ENCODE peak calls at places on chromosomes 4 and X, in seven cellular contexts. One of them, this sample, is unnamed.

GRCh38 chr4:87838207-87838606 is 5.4 kb downstream of the MEPE start:
- DNase-seq in iris pigment epithelial cell: peak; percentile 25
- DNase-seq in retina: no peak
- DNase-seq in GF-D8: no peak
- DNase-seq in foreskin fibroblast: peak; percentile 16
- DNase-seq in Caki2: no peak
- DNase-seq in stimulated activated CD4-positive, alpha-beta T cell treated with anti-CD3 and anti-CD28 coated beads, TNF-alpha, amount 100 ng/mL, for 48 hours: no peak
- DNase-seq in this sample: peak; percentile 7

GRCh38 chr4:17186916-17187315 is 288.5 kb upstream of the LDB2 start:
- DNase-seq in Caki2: no peak
- DNase-seq in retina: peak; percentile 36
- DNase-seq in GF-D8: no peak
- DNase-seq in iris pigment epithelial cell: no peak
- DNase-seq in stimulated activated CD4-positive, alpha-beta T cell treated with anti-CD3 and anti-CD28 coated beads, TNF-alpha, amount 100 ng/mL, for 48 hours: no peak
- DNase-seq in foreskin fibroblast: no peak
- DNase-seq in this sample: peak; percentile 29

GRCh38 chr4:108004646-108005045 is 15.0 kb downstream of the HADH start:
- DNase-seq in retina: no peak
- DNase-seq in stimulated activated CD4-positive, alpha-beta T cell treated with anti-CD3 and anti-CD28 coated beads, TNF-alpha, amount 100 ng/mL, for 48 hours: no peak
- DNase-seq in Caki2: no peak
- DNase-seq in foreskin fibroblast: no peak
- DNase-seq in GF-D8: no peak
- DNase-seq in iris pigment epithelial cell: no peak
- DNase-seq in this sample: no peak

GRCh38 chrX:131895002-131895401 is 128.1 kb upstream of the STK26 start:
- DNase-seq in retina: no peak
- DNase-seq in stimulated activated CD4-positive, alpha-beta T cell treated with anti-CD3 and anti-CD28 coated beads, TNF-alpha, amount 100 ng/mL, for 48 hours: no peak
- DNase-seq in iris pigment epithelial cell: peak; percentile 24
- DNase-seq in Caki2: no peak
- DNase-seq in GF-D8: no peak
- DNase-seq in foreskin fibroblast: peak; percentile 1
- DNase-seq in this sample: peak; percentile 11

GRCh38 chr4:73222466-73223257 is 35.9 kb downstream of the ANKRD17 start:
- DNase-seq in iris pigment epithelial cell: peak; percentile 98
- DNase-seq in foreskin fibroblast: peak; percentile 93
- DNase-seq in retina: peak; percentile 71
- DNase-seq in GF-D8: peak; percentile 89
- DNase-seq in Caki2: peak; percentile 76
- DNase-seq in stimulated activated CD4-positive, alpha-beta T cell treated with anti-CD3 and anti-CD28 coated beads, TNF-alpha, amount 100 ng/mL, for 48 hours: peak; percentile 24
- DNase-seq in this sample: peak; percentile 93

GRCh38 chr4:91502365-91502764 is 801.4 kb upstream of the GRID2 start:
- DNase-seq in retina: no peak
- DNase-seq in GF-D8: no peak
- DNase-seq in foreskin fibroblast: no peak
- DNase-seq in iris pigment epithelial cell: no peak
- DNase-seq in stimulated activated CD4-positive, alpha-beta T cell treated with anti-CD3 and anti-CD28 coated beads, TNF-alpha, amount 100 ng/mL, for 48 hours: no peak
- DNase-seq in Caki2: no peak
- DNase-seq in this sample: peak; percentile 32

GRCh38 chrX:133965321-133965720 is 20.1 kb downstream of the GPC3 start:
- DNase-seq in foreskin fibroblast: no peak
- DNase-seq in retina: no peak
- DNase-seq in Caki2: no peak
- DNase-seq in stimulated activated CD4-positive, alpha-beta T cell treated with anti-CD3 and anti-CD28 coated beads, TNF-alpha, amount 100 ng/mL, for 48 hours: no peak
- DNase-seq in iris pigment epithelial cell: no peak
- DNase-seq in GF-D8: no peak
- DNase-seq in this sample: no peak

GRCh38 chr4:89248879-89249281 is 58.7 kb downstream of the GPRIN3 start:
- DNase-seq in iris pigment epithelial cell: no peak
- DNase-seq in GF-D8: no peak
- DNase-seq in retina: no peak
- DNase-seq in Caki2: no peak
- DNase-seq in foreskin fibroblast: no peak
- DNase-seq in stimulated activated CD4-positive, alpha-beta T cell treated with anti-CD3 and anti-CD28 coated beads, TNF-alpha, amount 100 ng/mL, for 48 hours: no peak
- DNase-seq in this sample: no peak

GRCh38 chr4:2472187-2472586 is 3.3 kb downstream of the RNF4 start:
- DNase-seq in foreskin fibroblast: peak; percentile 82
- DNase-seq in GF-D8: no peak
- DNase-seq in stimulated activated CD4-positive, alpha-beta T cell treated with anti-CD3 and anti-CD28 coated beads, TNF-alpha, amount 100 ng/mL, for 48 hours: no peak
- DNase-seq in retina: no peak
- DNase-seq in iris pigment epithelial cell: peak; percentile 83
- DNase-seq in Caki2: no peak
- DNase-seq in this sample: no peak

GRCh38 chrX:74119016-74119910 is 184.7 kb upstream of the ZCCHC13 start:
- DNase-seq in iris pigment epithelial cell: peak; percentile 32
- DNase-seq in stimulated activated CD4-positive, alpha-beta T cell treated with anti-CD3 and anti-CD28 coated beads, TNF-alpha, amount 100 ng/mL, for 48 hours: no peak
- DNase-seq in Caki2: peak; percentile 25
- DNase-seq in foreskin fibroblast: peak; percentile 59
- DNase-seq in retina: no peak
- DNase-seq in GF-D8: no peak
- DNase-seq in this sample: peak; percentile 56

GRCh38 chrX:119181491-119181890 is 53.9 kb upstream of the KIAA1210 start:
- DNase-seq in retina: no peak
- DNase-seq in foreskin fibroblast: no peak
- DNase-seq in stimulated activated CD4-positive, alpha-beta T cell treated with anti-CD3 and anti-CD28 coated beads, TNF-alpha, amount 100 ng/mL, for 48 hours: no peak
- DNase-seq in GF-D8: no peak
- DNase-seq in Caki2: no peak
- DNase-seq in iris pigment epithelial cell: no peak
- DNase-seq in this sample: peak; percentile 25

GRCh38 chr4:173485164-173485563 is 44.9 kb downstream of the HAND2 start:
- DNase-seq in iris pigment epithelial cell: peak; percentile 32
- DNase-seq in foreskin fibroblast: peak; percentile 68
- DNase-seq in Caki2: no peak
- DNase-seq in retina: no peak
- DNase-seq in stimulated activated CD4-positive, alpha-beta T cell treated with anti-CD3 and anti-CD28 coated beads, TNF-alpha, amount 100 ng/mL, for 48 hours: no peak
- DNase-seq in GF-D8: no peak
- DNase-seq in this sample: no peak

GRCh38 chrX:101040197-101040596 is 11.7 kb downstream of the TRMT2B start:
- DNase-seq in iris pigment epithelial cell: no peak
- DNase-seq in stimulated activated CD4-positive, alpha-beta T cell treated with anti-CD3 and anti-CD28 coated beads, TNF-alpha, amount 100 ng/mL, for 48 hours: no peak
- DNase-seq in retina: no peak
- DNase-seq in Caki2: no peak
- DNase-seq in GF-D8: no peak
- DNase-seq in foreskin fibroblast: peak; percentile 63
- DNase-seq in this sample: no peak